ENCODE peak calls at places on chromosomes 13 and 19, in eight cellular contexts. One of them, this sample, is unnamed. For H3K36me3, the result is how much of the 10 kb centered on the place peaks cover.

GRCh38 chr19:49533551-49534488 is 6.0 kb downstream of the RCN3 start:
- DNase-seq in K562: peak
- DNase-seq in IMR-90: peak
- DNase-seq in adrenal gland: peak
- DNase-seq in body of pancreas: peak
- DNase-seq in colonic mucosa: peak
- DNase-seq in osteoblast: peak
- DNase-seq in lower lobe of right lung: peak
- DNase-seq in this sample: peak

GRCh38 chr19:7787141-7787540 is 24.1 kb downstream of the CLEC4M start:
- DNase-seq in K562: no peak
- DNase-seq in colonic mucosa: peak
- DNase-seq in IMR-90: no peak
- DNase-seq in lower lobe of right lung: no peak
- DNase-seq in body of pancreas: peak
- DNase-seq in osteoblast: no peak
- DNase-seq in adrenal gland: peak
- DNase-seq in this sample: no peak

GRCh38 chr13:61148691-61149332 is 266.8 kb downstream of the PCDH20 start:
- DNase-seq in colonic mucosa: no peak
- DNase-seq in adrenal gland: no peak
- DNase-seq in K562: no peak
- DNase-seq in body of pancreas: no peak
- DNase-seq in lower lobe of right lung: no peak
- DNase-seq in osteoblast: no peak
- DNase-seq in IMR-90: no peak
- DNase-seq in this sample: no peak

GRCh38 chr13:112857914-112858490 is 111.0 kb upstream of the MCF2L start:
- DNase-seq in lower lobe of right lung: no peak
- DNase-seq in adrenal gland: no peak
- DNase-seq in K562: no peak
- DNase-seq in osteoblast: peak
- DNase-seq in IMR-90: no peak
- DNase-seq in body of pancreas: no peak
- DNase-seq in colonic mucosa: no peak
- DNase-seq in this sample: no peak

GRCh38 chr19:47005873-47006272 is 13.8 kb upstream of the NPAS1 start:
- DNase-seq in K562: peak
- DNase-seq in IMR-90: no peak
- DNase-seq in body of pancreas: no peak
- DNase-seq in colonic mucosa: no peak
- DNase-seq in lower lobe of right lung: no peak
- DNase-seq in osteoblast: peak
- DNase-seq in adrenal gland: no peak
- DNase-seq in this sample: no peak

GRCh38 chr19:566844-567243 is 5.6 kb upstream of the BSG start:
- DNase-seq in lower lobe of right lung: no peak
- DNase-seq in K562: no peak
- DNase-seq in adrenal gland: no peak
- DNase-seq in body of pancreas: no peak
- DNase-seq in osteoblast: no peak
- DNase-seq in colonic mucosa: no peak
- DNase-seq in IMR-90: no peak
- DNase-seq in this sample: no peak

GRCh38 chr13:113973218-113974164 is at the start of gene C13orf46:
- DNase-seq in lower lobe of right lung: peak
- DNase-seq in body of pancreas: no peak
- DNase-seq in K562: no peak
- DNase-seq in adrenal gland: no peak
- DNase-seq in IMR-90: no peak
- DNase-seq in colonic mucosa: no peak
- DNase-seq in osteoblast: no peak
- DNase-seq in this sample: no peak

GRCh38 chr13:30375436-30375835 is 46.9 kb upstream of the UBE2L5 start:
- DNase-seq in colonic mucosa: no peak
- DNase-seq in osteoblast: no peak
- DNase-seq in lower lobe of right lung: no peak
- DNase-seq in IMR-90: no peak
- DNase-seq in adrenal gland: no peak
- DNase-seq in body of pancreas: no peak
- DNase-seq in K562: no peak
- DNase-seq in this sample: no peak

GRCh38 chr13:31175847-31176536 is 14.3 kb upstream of the HSPH1 start:
- DNase-seq in body of pancreas: no peak
- DNase-seq in lower lobe of right lung: no peak
- DNase-seq in adrenal gland: no peak
- DNase-seq in IMR-90: no peak
- DNase-seq in osteoblast: no peak
- DNase-seq in K562: no peak
- DNase-seq in colonic mucosa: no peak
- DNase-seq in this sample: no peak

GRCh38 chr19:7349961-7350711 is 1.4 kb downstream of the ARHGEF18 start:
- DNase-seq in adrenal gland: no peak
- DNase-seq in body of pancreas: no peak
- DNase-seq in osteoblast: no peak
- DNase-seq in colonic mucosa: no peak
- DNase-seq in lower lobe of right lung: no peak
- DNase-seq in IMR-90: no peak
- DNase-seq in K562: no peak
- DNase-seq in this sample: no peak

GRCh38 chr13:98251708-98252107 is 74.6 kb upstream of the RNF113B start:
- DNase-seq in colonic mucosa: no peak
- DNase-seq in osteoblast: no peak
- DNase-seq in K562: no peak
- DNase-seq in lower lobe of right lung: no peak
- DNase-seq in body of pancreas: no peak
- DNase-seq in adrenal gland: no peak
- DNase-seq in IMR-90: no peak
- DNase-seq in this sample: no peak

GRCh38 chr19:49422407-49423277 is 599 bp downstream of the PTH2 start:
- DNase-seq in body of pancreas: peak
- DNase-seq in K562: peak
- DNase-seq in adrenal gland: no peak
- DNase-seq in lower lobe of right lung: no peak
- DNase-seq in IMR-90: peak
- DNase-seq in colonic mucosa: peak
- DNase-seq in osteoblast: peak
- DNase-seq in this sample: no peak

GRCh38 chr13:23509781-23510543 is 60.2 kb upstream of the TNFRSF19 start:
- DNase-seq in K562: no peak
- DNase-seq in osteoblast: no peak
- DNase-seq in colonic mucosa: no peak
- DNase-seq in lower lobe of right lung: no peak
- DNase-seq in body of pancreas: no peak
- DNase-seq in adrenal gland: no peak
- DNase-seq in IMR-90: peak
- DNase-seq in this sample: no peak

GRCh38 chr13:33927315-33927714 is 109.4 kb downstream of the RFC3 start:
- DNase-seq in adrenal gland: no peak
- DNase-seq in osteoblast: peak
- DNase-seq in colonic mucosa: no peak
- DNase-seq in IMR-90: peak
- DNase-seq in body of pancreas: no peak
- DNase-seq in lower lobe of right lung: no peak
- DNase-seq in K562: no peak
- DNase-seq in this sample: no peak

GRCh38 chr19:2064788-2065524 is 13.9 kb upstream of the MKNK2 start:
- DNase-seq in body of pancreas: peak
- DNase-seq in K562: no peak
- DNase-seq in IMR-90: no peak
- DNase-seq in osteoblast: peak
- DNase-seq in colonic mucosa: peak
- DNase-seq in lower lobe of right lung: no peak
- DNase-seq in adrenal gland: peak
- DNase-seq in this sample: no peak

GRCh38 chr13:37412271-37412683 is 186.3 kb downstream of the POSTN start:
- DNase-seq in IMR-90: peak
- DNase-seq in lower lobe of right lung: no peak
- DNase-seq in colonic mucosa: no peak
- DNase-seq in K562: no peak
- DNase-seq in adrenal gland: no peak
- DNase-seq in osteoblast: no peak
- DNase-seq in body of pancreas: no peak
- DNase-seq in this sample: no peak

GRCh38 chr13:25980255-25980654 is 71.6 kb downstream of the SHISA2 start:
- DNase-seq in IMR-90: peak
- DNase-seq in lower lobe of right lung: no peak
- DNase-seq in adrenal gland: no peak
- DNase-seq in body of pancreas: no peak
- DNase-seq in K562: peak
- DNase-seq in colonic mucosa: no peak
- DNase-seq in osteoblast: peak
- DNase-seq in this sample: no peak

GRCh38 chr13:87878706-87879105 is 207.5 kb downstream of the SLITRK5 start:
- DNase-seq in osteoblast: no peak
- DNase-seq in adrenal gland: no peak
- DNase-seq in IMR-90: no peak
- DNase-seq in body of pancreas: no peak
- DNase-seq in colonic mucosa: no peak
- DNase-seq in lower lobe of right lung: no peak
- DNase-seq in K562: no peak
- DNase-seq in this sample: no peak

GRCh38 chr13:42762251-42762650 is 19.1 kb upstream of the FAM216B start:
- DNase-seq in lower lobe of right lung: no peak
- DNase-seq in osteoblast: no peak
- DNase-seq in colonic mucosa: no peak
- DNase-seq in adrenal gland: no peak
- DNase-seq in K562: no peak
- DNase-seq in body of pancreas: no peak
- DNase-seq in IMR-90: peak
- DNase-seq in this sample: no peak

GRCh38 chr13:42757678-42758420 is 23.5 kb upstream of the FAM216B start:
- DNase-seq in IMR-90: no peak
- DNase-seq in adrenal gland: no peak
- DNase-seq in osteoblast: no peak
- DNase-seq in lower lobe of right lung: no peak
- DNase-seq in colonic mucosa: no peak
- DNase-seq in K562: no peak
- DNase-seq in body of pancreas: no peak
- DNase-seq in this sample: no peak

GRCh38 chr13:42758515-42758914 is 22.9 kb upstream of the FAM216B start:
- DNase-seq in lower lobe of right lung: no peak
- DNase-seq in osteoblast: no peak
- DNase-seq in K562: no peak
- DNase-seq in IMR-90: no peak
- DNase-seq in adrenal gland: no peak
- DNase-seq in body of pancreas: no peak
- DNase-seq in colonic mucosa: no peak
- DNase-seq in this sample: no peak

GRCh38 chr13:42762917-42763316 is 18.5 kb upstream of the FAM216B start:
- DNase-seq in osteoblast: peak
- DNase-seq in colonic mucosa: no peak
- DNase-seq in adrenal gland: no peak
- DNase-seq in body of pancreas: no peak
- DNase-seq in K562: no peak
- DNase-seq in IMR-90: peak
- DNase-seq in lower lobe of right lung: no peak
- DNase-seq in this sample: no peak

GRCh38 chr13:42760949-42761348 is 20.4 kb upstream of the FAM216B start:
- DNase-seq in IMR-90: peak
- DNase-seq in lower lobe of right lung: no peak
- DNase-seq in osteoblast: peak
- DNase-seq in body of pancreas: peak
- DNase-seq in colonic mucosa: no peak
- DNase-seq in K562: no peak
- DNase-seq in adrenal gland: no peak
- DNase-seq in this sample: no peak
- H3K4me3 ChIP-seq in IMR-90: no peak
- H3K4me3 ChIP-seq in lower lobe of right lung: no peak
- H3K4me3 ChIP-seq in osteoblast: no peak
- H3K4me3 ChIP-seq in body of pancreas: no peak
- H3K4me3 ChIP-seq in colonic mucosa: no peak
- H3K4me3 ChIP-seq in K562: no peak
- H3K4me3 ChIP-seq in adrenal gland: no peak
- H3K4me3 ChIP-seq in this sample: no peak

DNA sequence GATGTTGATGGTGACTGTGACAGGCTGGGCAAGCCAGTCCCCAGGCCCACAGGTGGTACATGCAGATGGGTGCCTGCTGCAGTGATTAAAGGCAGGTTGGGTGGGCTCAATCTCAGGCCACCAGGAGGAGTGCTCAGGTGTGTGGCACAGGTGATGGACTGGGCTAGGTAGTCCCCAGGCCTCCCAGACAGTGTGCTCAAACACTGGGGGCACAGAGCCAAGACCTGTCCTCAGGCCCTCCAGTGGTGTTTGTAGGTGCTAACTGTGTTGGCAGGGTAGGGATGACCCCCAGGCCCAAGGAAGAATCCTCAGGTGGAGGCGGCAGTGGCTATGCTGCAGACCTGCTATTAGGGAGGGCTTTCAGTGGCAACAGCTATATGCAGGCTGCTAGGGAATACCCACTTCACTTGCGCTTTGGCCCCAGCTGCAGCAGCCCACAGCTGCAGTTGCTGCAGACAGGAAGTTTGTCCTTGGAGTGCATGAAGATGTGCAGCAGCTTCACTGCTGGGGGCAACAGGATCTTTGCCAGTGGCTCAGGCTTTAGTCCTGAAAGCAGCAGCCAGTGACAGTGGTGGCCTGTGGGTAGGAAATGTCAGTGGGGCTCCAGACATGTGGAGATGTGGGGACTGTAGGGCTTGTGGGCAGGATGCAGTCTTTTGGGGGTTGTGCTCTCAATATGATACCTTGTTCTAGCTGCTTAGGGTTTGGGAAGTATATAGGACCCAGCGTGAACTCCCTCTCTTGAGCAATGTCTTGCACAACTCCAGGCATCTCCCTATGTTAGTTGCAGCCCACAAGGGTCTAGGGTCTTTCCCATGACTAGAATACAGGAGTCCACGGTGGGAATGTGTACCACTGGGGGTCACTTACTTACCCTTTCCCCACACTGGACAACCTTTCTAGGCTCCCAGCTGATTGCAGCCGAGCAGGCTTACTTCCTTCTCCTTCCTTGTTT is 54.1 kb upstream of the MLNR start:
- DNase-seq in osteoblast: no peak
- DNase-seq in IMR-90: peak
- DNase-seq in K562: no peak
- DNase-seq in lower lobe of right lung: no peak
- DNase-seq in body of pancreas: no peak
- DNase-seq in adrenal gland: no peak
- DNase-seq in colonic mucosa: no peak
- DNase-seq in this sample: no peak
- H3K36me3 ChIP-seq in osteoblast: under half
- H3K36me3 ChIP-seq in IMR-90: under half
- H3K36me3 ChIP-seq in K562: under half
- H3K36me3 ChIP-seq in lower lobe of right lung: half or more
- H3K36me3 ChIP-seq in body of pancreas: under half
- H3K36me3 ChIP-seq in adrenal gland: under half
- H3K36me3 ChIP-seq in colonic mucosa: under half
- H3K36me3 ChIP-seq in this sample: under half

GRCh38 chr19:5969476-5969875 is 8.5 kb downstream of the RANBP3 start:
- DNase-seq in body of pancreas: no peak
- DNase-seq in IMR-90: no peak
- DNase-seq in osteoblast: no peak
- DNase-seq in colonic mucosa: no peak
- DNase-seq in lower lobe of right lung: peak
- DNase-seq in K562: no peak
- DNase-seq in adrenal gland: no peak
- DNase-seq in this sample: no peak
- H3K27ac ChIP-seq in body of pancreas: peak
- H3K27ac ChIP-seq in IMR-90: peak
- H3K27ac ChIP-seq in osteoblast: no peak
- H3K27ac ChIP-seq in colonic mucosa: no peak
- H3K27ac ChIP-seq in lower lobe of right lung: peak
- H3K27ac ChIP-seq in K562: peak
- H3K27ac ChIP-seq in adrenal gland: peak
- H3K27ac ChIP-seq in this sample: peak

GRCh38 chr19:50963381-50963780 is 6.0 kb downstream of the KLK6 start:
- DNase-seq in IMR-90: no peak
- DNase-seq in body of pancreas: no peak
- DNase-seq in osteoblast: no peak
- DNase-seq in adrenal gland: no peak
- DNase-seq in lower lobe of right lung: no peak
- DNase-seq in colonic mucosa: no peak
- DNase-seq in K562: no peak
- DNase-seq in this sample: no peak
- H3K4me3 ChIP-seq in IMR-90: no peak
- H3K4me3 ChIP-seq in body of pancreas: no peak
- H3K4me3 ChIP-seq in osteoblast: no peak
- H3K4me3 ChIP-seq in adrenal gland: no peak
- H3K4me3 ChIP-seq in lower lobe of right lung: no peak
- H3K4me3 ChIP-seq in colonic mucosa: no peak
- H3K4me3 ChIP-seq in K562: no peak
- H3K4me3 ChIP-seq in this sample: no peak

This sample was measured in naive thymus-derived CD4-positive, alpha-beta T cell.